ENCODE peak calls at places on chromosomes 2 and 18, in four cellular contexts. I is spleen, T is lower leg skin, N is GM12892. R is an unnamed sample.
A peak's percentile ranks its signal among the peaks of the same experiment; 100 is the strongest.

GRCh38 chr2:10750610-10751009 is 29.2 kb downstream of the ATP6V1C2 start:
- DNase-seq in N (no peak), T (no peak), I (no peak), R (no peak)

GRCh38 chr2:128536925-128537620 is 218.4 kb upstream of the HS6ST1 start:
- DNase-seq in T (peak; percentile 31), I (peak; percentile 24), N (no peak), R (no peak)

GRCh38 chr2:3289971-3290370 is 87.6 kb downstream of the EIPR1 start:
- DNase-seq in I (peak; percentile 54), N (no peak), T (no peak), R (no peak)

GRCh38 chr2:48510329-48510728 is 19.6 kb upstream of the STON1 start:
- DNase-seq in I (no peak), T (no peak), N (no peak), R (no peak)

GRCh38 chr2:63035169-63035568 is 15.5 kb upstream of the OTX1 start:
- DNase-seq in T (no peak), N (no peak), I (no peak), R (no peak)

GRCh38 chr18:75247041-75247551 is 36.5 kb downstream of the TSHZ1 start:
- DNase-seq in N (no peak), T (no peak), I (no peak), R (no peak)

GRCh38 chr2:221490506-221491060 is 81.5 kb downstream of the EPHA4 start:
- DNase-seq in N (no peak), I (no peak), T (no peak), R (no peak)

GRCh38 chr2:217929757-217930707 is 72.8 kb downstream of the TNS1 start:
- DNase-seq in N (no peak), T (no peak), I (no peak), R (no peak)

GRCh38 chr18:70576281-70577022 is 287.6 kb downstream of the SOCS6 start:
- DNase-seq in N (no peak), T (no peak), I (no peak), R (no peak)

GRCh38 chr18:39701839-39702238 is 2136.2 kb upstream of the CELF4 start:
- DNase-seq in I (no peak), N (no peak), T (no peak), R (no peak)

GRCh38 chr2:105617631-105618350 is 126.9 kb upstream of the NCK2 start:
- DNase-seq in I (no peak), T (no peak), N (no peak), R (peak; percentile 72)

GRCh38 chr2:203453858-203454451 is 81.1 kb downstream of the RAPH1 start:
- DNase-seq in N (no peak), I (no peak), T (no peak), R (no peak)

GRCh38 chr2:17628349-17629261 is 88.1 kb downstream of the VSNL1 start:
- DNase-seq in T (peak; percentile 65), I (no peak), N (no peak), R (no peak)

GRCh38 chr2:175560521-175561164 is 379.1 kb upstream of the ATP5MC3 start:
- DNase-seq in I (no peak), N (no peak), T (no peak), R (no peak)

GRCh38 chr2:179812501-179812900 is 48.9 kb downstream of the ZNF385B start:
- DNase-seq in I (no peak), T (no peak), N (no peak), R (no peak)

DNA sequence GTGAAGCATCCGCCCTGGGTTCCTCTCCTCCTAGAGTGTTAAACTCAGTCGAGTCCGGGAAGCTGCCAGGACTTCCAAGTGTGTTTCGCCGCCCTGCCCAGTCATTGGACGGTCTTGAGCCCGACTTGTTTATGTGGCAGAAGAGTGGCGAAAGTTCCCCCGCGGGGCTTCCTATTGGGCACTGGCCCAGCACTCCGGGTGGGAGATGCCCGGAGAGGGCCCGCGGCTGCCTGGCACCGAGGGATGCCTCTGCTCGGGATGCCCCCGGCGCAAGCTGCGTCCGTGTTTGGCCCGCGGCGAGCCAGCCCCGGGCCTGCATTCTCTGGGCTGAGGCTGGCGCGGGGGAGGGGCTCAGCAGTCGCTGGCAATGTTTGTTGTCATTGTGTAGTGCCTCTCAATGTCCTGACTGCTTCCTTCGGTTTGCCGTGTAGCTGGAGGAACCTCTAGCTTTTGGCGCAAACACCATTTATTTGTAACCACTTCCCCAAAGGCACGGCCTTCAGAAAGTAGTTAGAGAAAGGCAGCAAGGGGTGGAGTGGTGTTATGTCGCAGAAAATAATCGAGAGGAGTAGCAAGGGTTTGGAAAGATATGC is 1.2 kb downstream of the CYBRD1 start:
- DNase-seq in N (peak; percentile 28), T (peak; percentile 96), I (peak; percentile 87), R (peak; percentile 91)
- TF ChIP-seq POLR2A in N (peak; percentile 31), T (no peak), I (peak; percentile 40), R (no peak)

GRCh38 chr2:234679766-234680687 is 183.1 kb upstream of the ARL4C start:
- DNase-seq in N (no peak), T (peak; percentile 91), I (no peak), R (peak; percentile 27)
- TF ChIP-seq POLR2A in N (no peak), T (no peak), I (no peak), R (no peak)

DNA sequence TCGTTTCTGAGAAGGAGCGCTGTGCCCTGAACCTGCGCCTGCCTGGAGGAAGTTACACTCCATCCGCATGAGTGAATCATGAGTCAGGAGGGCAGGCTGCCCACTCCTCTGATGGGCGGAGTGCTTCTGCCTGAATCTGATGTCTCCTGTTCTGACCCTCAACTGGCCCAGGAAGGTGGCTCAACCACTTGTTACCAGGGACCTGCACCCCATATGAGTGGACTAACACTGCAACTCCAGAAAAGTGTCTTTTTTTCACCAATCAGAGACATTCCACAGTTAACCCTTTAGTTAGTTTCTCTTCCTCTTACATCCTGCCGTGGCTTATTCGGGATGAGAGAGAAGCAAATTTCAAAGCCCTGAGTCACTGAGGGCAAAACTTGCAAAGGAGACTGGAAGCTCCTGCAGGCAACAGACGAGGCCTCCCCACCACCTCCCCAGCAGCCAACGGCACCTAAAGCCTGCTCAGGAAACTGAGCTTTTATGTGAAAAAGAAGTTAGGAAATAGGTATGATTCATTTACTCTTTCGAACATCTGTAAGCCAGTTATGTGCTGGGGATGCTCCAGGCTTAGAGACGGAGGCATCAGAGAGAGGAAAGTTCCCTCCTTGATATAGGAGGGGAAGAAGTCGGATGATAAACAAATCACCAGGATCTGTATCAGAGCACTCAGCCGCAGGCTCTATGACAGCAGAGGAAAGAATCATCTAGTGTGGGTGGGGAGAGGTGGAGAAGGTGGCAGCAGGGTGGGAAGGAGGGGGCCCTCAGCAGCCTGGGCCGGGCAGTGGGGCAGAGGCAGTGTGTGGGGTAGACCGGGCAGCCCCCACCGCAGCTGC is 31.0 kb downstream of the MBP start:
- DNase-seq in I (peak; percentile 91), N (no peak), T (peak; percentile 97), R (peak; percentile 73)
- TF ChIP-seq POLR2A in I (no peak), N (peak; percentile 47), T (no peak), R (no peak)

GRCh38 chr18:79798346-79798998 is 734 bp downstream of the KCNG2 start:
- DNase-seq in I (peak; percentile 82), N (no peak), T (no peak), R (no peak)

GRCh38 chr18:79799619-79800352 is 2.0 kb downstream of the KCNG2 start:
- DNase-seq in T (no peak), N (no peak), I (peak; percentile 78), R (no peak)

GRCh38 chr18:79800353-79801180 is 2.8 kb downstream of the KCNG2 start:
- DNase-seq in T (no peak), I (peak; percentile 77), N (no peak), R (no peak)

GRCh38 chr18:79797518-79798345 is at the start of gene KCNG2:
- DNase-seq in N (peak; percentile 65), T (no peak), I (peak; percentile 87), R (peak; percentile 32)

GRCh38 chr18:79798999-79799370 is 1.2 kb downstream of the KCNG2 start:
- DNase-seq in I (peak; percentile 70), N (no peak), T (no peak), R (no peak)
- TF ChIP-seq POLR2A in I (no peak), N (no peak), T (no peak), R (no peak)

GRCh38 chr2:238224636-238225035 is 15.2 kb downstream of the HES6 start:
- DNase-seq in T (peak; percentile 52), N (no peak), I (no peak), R (no peak)

GRCh38 chr2:238225121-238225520 is 14.7 kb downstream of the HES6 start:
- DNase-seq in I (no peak), T (peak; percentile 71), N (no peak), R (no peak)

GRCh38 chr2:238220274-238220891 is 16.9 kb upstream of the ILKAP start:
- DNase-seq in I (no peak), T (peak; percentile 43), N (no peak), R (no peak)

GRCh38 chr2:238216651-238217184 is 13.2 kb upstream of the ILKAP start:
- DNase-seq in I (no peak), N (no peak), T (peak; percentile 66), R (peak; percentile 16)

DNA sequence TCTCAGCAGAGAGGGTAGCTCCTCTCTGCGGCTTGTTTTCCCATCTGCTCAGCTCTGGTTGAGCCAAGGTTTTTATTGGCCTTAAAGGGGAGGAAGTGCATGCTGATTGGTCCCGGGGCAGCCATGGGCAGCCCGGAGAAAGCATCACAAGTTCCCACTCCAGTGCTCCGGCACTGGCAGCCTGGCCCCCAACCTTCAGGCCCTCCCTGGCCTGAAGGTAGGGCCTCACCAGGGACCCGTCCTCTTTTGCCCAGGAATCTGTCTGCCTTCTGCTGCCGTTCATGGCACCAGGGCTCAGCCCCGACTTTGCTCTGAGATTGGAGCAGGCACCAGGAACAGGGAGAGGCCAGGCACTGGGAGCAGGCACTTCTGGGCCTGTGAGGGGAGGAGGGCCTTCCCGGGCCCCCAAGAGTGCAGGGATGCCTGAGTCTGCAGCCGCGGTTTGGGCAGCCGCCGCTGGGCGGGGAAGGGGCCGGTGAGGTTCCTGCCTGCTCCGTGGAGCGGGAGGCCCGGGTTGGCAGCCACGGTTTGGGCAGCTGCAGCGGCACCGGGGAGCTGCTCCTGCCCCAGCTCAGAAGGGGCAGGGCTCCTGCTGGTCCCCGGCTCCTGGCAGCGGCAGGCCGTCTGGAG is 17.5 kb upstream of the ILKAP start:
- DNase-seq in I (no peak), T (peak; percentile 52), N (no peak), R (no peak)
- TF ChIP-seq POLR2A in I (no peak), T (no peak), N (no peak), R (no peak)

GRCh38 chr2:239345251-239345650 is 55.6 kb downstream of the HDAC4 start:
- DNase-seq in N (no peak), T (no peak), I (no peak), R (no peak)

GRCh38 chr2:239346676-239347075 is 54.1 kb downstream of the HDAC4 start:
- DNase-seq in I (no peak), T (no peak), N (no peak), R (no peak)

GRCh38 chr2:239351687-239352086 is 49.1 kb downstream of the HDAC4 start:
- DNase-seq in T (peak; percentile 66), N (no peak), I (peak; percentile 58), R (no peak)

GRCh38 chr2:239349448-239350135 is 51.2 kb downstream of the HDAC4 start:
- DNase-seq in I (no peak), T (peak; percentile 84), N (no peak), R (no peak)

GRCh38 chr2:239348563-239349447 is 52.0 kb downstream of the HDAC4 start:
- DNase-seq in N (no peak), I (no peak), T (peak; percentile 80), R (peak; percentile 74)
- TF ChIP-seq POLR2A in N (no peak), I (no peak), T (no peak), R (no peak)

GRCh38 chr2:219543596-219544358 is at the start of the genes CHPF and TMEM198:
- DNase-seq in I (peak; percentile 96), N (peak; percentile 99), T (peak; percentile 100), R (peak; percentile 99)
- TF ChIP-seq POLR2A in I (no peak), N (no peak), T (no peak), R (peak; percentile 85)